ENCODE peak calls at places on chromosomes 6 and 20, in eight cellular contexts. A, V, Q, P, L, Z, I and C are unnamed samples.

GRCh38 chr6:40623931-40624330 is 36.8 kb upstream of the LRFN2 start:
- ATAC-seq in A (no peak), V (no peak), Q (no peak), P (no peak), L (no peak), Z (no peak), I (no peak), C (no peak)

GRCh38 chr6:150004101-150004782 is 21.1 kb downstream of the RAET1L start:
- ATAC-seq in A (no peak), V (peak), Q (no peak), P (peak), L (no peak), Z (peak), I (no peak), C (peak)

GRCh38 chr6:163565140-163565539 is 150.6 kb downstream of the QKI start:
- ATAC-seq in A (no peak), V (no peak), Q (no peak), P (no peak), L (no peak), Z (no peak), I (peak), C (no peak)

GRCh38 chr6:79646006-79646405 is 14.9 kb downstream of the SH3BGRL2 start:
- ATAC-seq in A (no peak), V (no peak), Q (no peak), P (peak), L (peak), Z (no peak), I (no peak), C (no peak)

GRCh38 chr20:43465625-43465943 is 7.9 kb downstream of the SRSF6 start:
- ATAC-seq in A (no peak), V (peak), Q (peak), P (no peak), L (no peak), Z (no peak), I (no peak), C (no peak)

GRCh38 chr20:31484001-31484400 is 8.9 kb downstream of the REM1 start:
- ATAC-seq in A (no peak), V (peak), Q (no peak), P (no peak), L (no peak), Z (peak), I (no peak), C (no peak)

GRCh38 chr6:2378891-2379652 is 133.7 kb upstream of the GMDS start:
- ATAC-seq in A (no peak), V (no peak), Q (peak), P (no peak), L (peak), Z (no peak), I (no peak), C (no peak)

GRCh38 chr6:137473651-137474050 is 20.5 kb downstream of the OLIG3 start:
- ATAC-seq in A (no peak), V (no peak), Q (no peak), P (no peak), L (no peak), Z (no peak), I (no peak), C (no peak)

GRCh38 chr20:12201289-12201991 is 283.7 kb downstream of the BTBD3 start:
- ATAC-seq in A (no peak), V (no peak), Q (no peak), P (no peak), L (no peak), Z (peak), I (peak), C (no peak)

GRCh38 chr20:5835870-5836269 is 85.7 kb downstream of the SHLD1 start:
- ATAC-seq in A (peak), V (peak), Q (peak), P (peak), L (peak), Z (no peak), I (no peak), C (no peak)

GRCh38 chr20:623041-623440 is 12.9 kb upstream of the TCF15 start:
- ATAC-seq in A (no peak), V (peak), Q (no peak), P (no peak), L (no peak), Z (no peak), I (no peak), C (no peak)

GRCh38 chr20:58458342-58459057 is 56.7 kb downstream of the APCDD1L start:
- ATAC-seq in A (no peak), V (no peak), Q (no peak), P (peak), L (no peak), Z (peak), I (no peak), C (peak)

GRCh38 chr20:10239954-10240353 is 21.3 kb downstream of the SNAP25 start:
- ATAC-seq in A (no peak), V (peak), Q (no peak), P (no peak), L (no peak), Z (peak), I (no peak), C (no peak)

GRCh38 chr6:127475823-127476176 is 16.6 kb upstream of the KIAA0408 start:
- ATAC-seq in A (no peak), V (no peak), Q (no peak), P (no peak), L (no peak), Z (no peak), I (no peak), C (no peak)

GRCh38 chr20:46438156-46438750 is 31.8 kb upstream of the ELMO2 start:
- ATAC-seq in A (no peak), V (peak), Q (peak), P (peak), L (peak), Z (peak), I (no peak), C (peak)

GRCh38 chr20:38874460-38875169 is 51.6 kb upstream of the FAM83D start:
- ATAC-seq in A (no peak), V (no peak), Q (peak), P (peak), L (no peak), Z (no peak), I (peak), C (peak)

GRCh38 chr6:36682328-36683144 is 4.0 kb downstream of the CDKN1A start:
- ATAC-seq in A (peak), V (no peak), Q (no peak), P (peak), L (peak), Z (peak), I (no peak), C (peak)

GRCh38 chr6:132818404-132819359 is 4.3 kb downstream of the RPS12 start:
- ATAC-seq in A (no peak), V (no peak), Q (no peak), P (no peak), L (no peak), Z (no peak), I (no peak), C (no peak)

GRCh38 chr6:73747293-73747692 is 51.3 kb downstream of the CD109 start:
- ATAC-seq in A (no peak), V (no peak), Q (no peak), P (peak), L (peak), Z (no peak), I (no peak), C (peak)

GRCh38 chr6:160362556-160362955 is 14.4 kb downstream of the SLC22A3 start:
- ATAC-seq in A (no peak), V (peak), Q (no peak), P (no peak), L (no peak), Z (no peak), I (peak), C (peak)